ENCODE peak calls at places on chromosomes 5 and 9, in nine cellular contexts. J is neural progenitor cell; U is T-helper 9 cell; E is stimulated activated CD8-positive, alpha-beta memory T cell treated with anti-CD3 and anti-CD28 coated beads, Interleukin-4, amount 100 ng/mL, for 48 hours; S is GM10248; R is globus pallidus; B is left lobe of liver; D is ovary; I is M059J. O is an unnamed sample.

GRCh38 chr5:73370620-73371583 is 77.7 kb downstream of the FOXD1 start:
- DNase-seq in J (no peak), U (no peak), E (no peak), S (no peak), R (no peak), B (no peak), D (no peak), I (peak), O (peak)

GRCh38 chr5:135705941-135706340 is 127.2 kb upstream of the CXCL14 start:
- DNase-seq in J (no peak), U (no peak), E (no peak), S (no peak), R (no peak), B (no peak), D (no peak), I (no peak), O (no peak)

GRCh38 chr5:19987594-19988345 is at the start of gene CDH18:
- DNase-seq in J (peak), U (no peak), E (no peak), S (no peak), R (peak), B (no peak), D (no peak), I (peak), O (peak)

GRCh38 chr5:52751137-52751536 is 36.6 kb upstream of the ITGA1 start:
- DNase-seq in J (no peak), U (no peak), E (no peak), S (no peak), R (no peak), B (no peak), D (no peak), I (no peak), O (no peak)

GRCh38 chr9:27801511-27801910 is 228.2 kb upstream of the C9orf72 start:
- DNase-seq in J (no peak), U (no peak), E (no peak), S (no peak), R (no peak), B (no peak), D (no peak), I (no peak), O (no peak)

GRCh38 chr5:27706832-27707231 is 668.4 kb upstream of the CDH9 start:
- DNase-seq in J (no peak), U (no peak), E (no peak), S (no peak), R (no peak), B (no peak), D (no peak), I (peak), O (no peak)

GRCh38 chr9:2411459-2412215 is 209.9 kb upstream of the VLDLR start:
- DNase-seq in J (peak), U (no peak), E (no peak), S (no peak), R (peak), B (no peak), D (no peak), I (peak), O (peak)

GRCh38 chr9:124960409-124960752 is 19.5 kb upstream of the GOLGA1 start:
- DNase-seq in J (no peak), U (no peak), E (no peak), S (no peak), R (no peak), B (no peak), D (no peak), I (no peak), O (no peak)

GRCh38 chr9:74078647-74079046 is 418.5 kb upstream of the RORB start:
- DNase-seq in J (no peak), U (no peak), E (no peak), S (no peak), R (no peak), B (no peak), D (no peak), I (peak), O (peak)

GRCh38 chr5:111183064-111183463 is 41.1 kb upstream of the CAMK4 start:
- DNase-seq in J (no peak), U (no peak), E (no peak), S (no peak), R (no peak), B (no peak), D (no peak), I (no peak), O (no peak)

GRCh38 chr5:121975294-121975693 is 13.5 kb downstream of the SRFBP1 start:
- DNase-seq in J (no peak), U (no peak), E (no peak), S (no peak), R (no peak), B (no peak), D (no peak), I (no peak), O (no peak)

GRCh38 chr9:35500130-35500748 is 10.3 kb downstream of the RUSC2 start:
- DNase-seq in J (no peak), U (no peak), E (no peak), S (no peak), R (no peak), B (no peak), D (no peak), I (peak), O (no peak)

GRCh38 chr5:79456449-79456848 is 57.5 kb downstream of the HOMER1 start:
- DNase-seq in J (no peak), U (no peak), E (no peak), S (no peak), R (no peak), B (no peak), D (no peak), I (no peak), O (no peak)

GRCh38 chr9:15513335-15513734 is 2.6 kb upstream of the PSIP1 start:
- DNase-seq in J (peak), U (no peak), E (no peak), S (no peak), R (no peak), B (no peak), D (no peak), I (peak), O (peak)

GRCh38 chr9:100505564-100506159 is 32.7 kb downstream of the TMEFF1 start:
- DNase-seq in J (peak), U (peak), E (peak), S (peak), R (peak), B (no peak), D (no peak), I (peak), O (peak)

GRCh38 chr9:125971895-125972729 is 224.9 kb downstream of the PBX3 start:
- DNase-seq in J (no peak), U (no peak), E (no peak), S (no peak), R (no peak), B (no peak), D (no peak), I (peak), O (peak)

GRCh38 chr5:41145306-41145705 is 68.0 kb downstream of the C6 start:
- DNase-seq in J (no peak), U (no peak), E (no peak), S (no peak), R (no peak), B (no peak), D (no peak), I (no peak), O (no peak)

GRCh38 chr5:83476470-83476817 is 4.9 kb downstream of the VCAN start:
- DNase-seq in J (no peak), U (no peak), E (no peak), S (no peak), R (no peak), B (no peak), D (no peak), I (no peak), O (no peak)

GRCh38 chr5:159820692-159821091 is 95.6 kb upstream of the ADRA1B start:
- DNase-seq in J (no peak), U (no peak), E (no peak), S (no peak), R (no peak), B (no peak), D (no peak), I (no peak), O (no peak)

GRCh38 chr5:15489571-15490235 is 10.3 kb upstream of the FBXL7 start:
- DNase-seq in J (no peak), U (no peak), E (no peak), S (no peak), R (no peak), B (no peak), D (no peak), I (peak), O (peak)

GRCh38 chr9:18061856-18062255 is 412.1 kb upstream of the ADAMTSL1 start:
- DNase-seq in J (no peak), U (no peak), E (no peak), S (no peak), R (no peak), B (no peak), D (no peak), I (no peak), O (no peak)

GRCh38 chr5:121171834-121172233 is 679.8 kb upstream of the FTMT start:
- DNase-seq in J (no peak), U (no peak), E (no peak), S (no peak), R (no peak), B (no peak), D (no peak), I (no peak), O (peak)

GRCh38 chr5:173764321-173765029 is 123.7 kb upstream of the CPEB4 start:
- DNase-seq in J (peak), U (no peak), E (no peak), S (no peak), R (no peak), B (peak), D (peak), I (peak), O (peak)

GRCh38 chr5:32187675-32188074 is 13.6 kb upstream of the GOLPH3 start:
- DNase-seq in J (no peak), U (no peak), E (no peak), S (no peak), R (no peak), B (no peak), D (no peak), I (no peak), O (no peak)

GRCh38 chr5:173880306-173880985 is 7.7 kb upstream of the CPEB4 start:
- DNase-seq in J (no peak), U (no peak), E (no peak), S (no peak), R (no peak), B (no peak), D (no peak), I (peak), O (no peak)

GRCh38 chr5:128572546-128573339 is 34.7 kb upstream of the FBN2 start:
- DNase-seq in J (no peak), U (no peak), E (no peak), S (no peak), R (no peak), B (no peak), D (no peak), I (no peak), O (no peak)

O was measured in Daoy.